ENCODE peak calls at places on chromosomes 7 and 10, in five cellular contexts. C is HCT116, V is H1, R is HepG2, S is GM12878. F is an unnamed sample.

GRCh38 chr7:25382869-25383268 is 154.6 kb upstream of the NPVF start:
- DNase-seq in S (no peak), C (no peak), V (no peak), R (no peak), F (no peak)

GRCh38 chr7:19144661-19145428 is at the start of gene FERD3L:
- DNase-seq in V (peak; percentile 56), R (no peak), C (no peak), S (no peak), F (no peak)

GRCh38 chr10:111801841-111802240 is 381.7 kb downstream of the GPAM start:
- DNase-seq in R (no peak), V (no peak), C (no peak), S (no peak), F (peak; percentile 6)

GRCh38 chr10:109977382-109977806 is 30.4 kb upstream of the ADD3 start:
- DNase-seq in V (no peak), C (no peak), S (no peak), R (peak; percentile 95), F (no peak)

GRCh38 chr10:100579691-100580090 is 43.9 kb downstream of the HIF1AN start:
- DNase-seq in R (no peak), C (no peak), V (no peak), S (no peak), F (no peak)

GRCh38 chr10:86958109-86958830 is at the start of gene SNCG:
- DNase-seq in R (no peak), C (no peak), S (no peak), V (peak; percentile 47), F (no peak)

GRCh38 chr7:114548576-114548975 is 134.0 kb downstream of the FOXP2 start:
- DNase-seq in V (no peak), R (no peak), S (no peak), C (no peak), F (no peak)

GRCh38 chr10:36612436-36612835 is 513.0 kb upstream of the ANKRD30A start:
- DNase-seq in C (no peak), R (no peak), V (peak; percentile 49), S (no peak), F (no peak)

GRCh38 chr7:158601090-158601489 is 13.5 kb upstream of the PTPRN2 start:
- DNase-seq in V (no peak), S (no peak), C (no peak), R (no peak), F (no peak)

GRCh38 chr7:121486590-121486989 is 90.5 kb upstream of the FAM3C start:
- DNase-seq in V (no peak), C (no peak), R (no peak), S (no peak), F (no peak)

GRCh38 chr7:104137971-104138370 is 69.8 kb downstream of the ORC5 start:
- DNase-seq in R (no peak), S (no peak), C (no peak), V (no peak), F (no peak)

GRCh38 chr7:131568953-131569352 is 12.5 kb upstream of the PODXL start:
- DNase-seq in C (no peak), V (no peak), R (no peak), S (no peak), F (no peak)

GRCh38 chr7:3215624-3216585 is 85.1 kb upstream of the SDK1 start:
- DNase-seq in V (no peak), S (no peak), C (no peak), R (no peak), F (no peak)

GRCh38 chr7:2425749-2426148 is 22.3 kb downstream of the CHST12 start:
- DNase-seq in V (no peak), R (no peak), S (no peak), C (no peak), F (no peak)

GRCh38 chr10:58989486-58990039 is 186.9 kb upstream of the PHYHIPL start:
- DNase-seq in C (no peak), S (no peak), V (no peak), R (no peak), F (no peak)

GRCh38 chr7:121043314-121044234 is 55.1 kb downstream of the CPED1 start:
- DNase-seq in V (no peak), C (no peak), R (no peak), S (no peak), F (no peak)

GRCh38 chr10:43064331-43065075 is 12.4 kb upstream of the RET start:
- DNase-seq in C (no peak), V (no peak), S (no peak), R (no peak), F (no peak)

DNA sequence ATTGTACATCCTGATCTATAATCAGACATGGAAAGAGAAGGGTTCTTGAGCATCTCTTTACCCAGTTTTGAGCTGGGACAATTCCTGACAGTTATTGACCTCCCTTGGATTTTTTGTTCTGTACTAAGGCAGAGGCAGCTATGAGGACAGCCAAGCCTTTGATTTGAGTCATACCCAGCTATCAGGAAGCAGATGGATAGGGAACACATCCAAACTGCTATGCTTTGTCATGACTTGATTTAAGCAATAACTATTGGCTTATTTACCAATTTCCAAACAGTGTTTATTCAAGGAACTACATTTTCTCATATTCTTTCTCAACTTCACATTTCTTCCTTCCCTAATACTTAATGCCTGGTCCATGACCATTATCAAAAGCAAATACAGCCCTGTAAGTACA is 396.4 kb upstream of the STEAP1 start:
- DNase-seq in S (no peak), C (no peak), V (no peak), R (no peak), F (no peak)
- H3K9ac ChIP-seq in S (no peak overlapping the region), C (no peak overlapping the region), V (no peak overlapping the region), R (no peak overlapping the region), F (no peak overlapping the region)

DNA sequence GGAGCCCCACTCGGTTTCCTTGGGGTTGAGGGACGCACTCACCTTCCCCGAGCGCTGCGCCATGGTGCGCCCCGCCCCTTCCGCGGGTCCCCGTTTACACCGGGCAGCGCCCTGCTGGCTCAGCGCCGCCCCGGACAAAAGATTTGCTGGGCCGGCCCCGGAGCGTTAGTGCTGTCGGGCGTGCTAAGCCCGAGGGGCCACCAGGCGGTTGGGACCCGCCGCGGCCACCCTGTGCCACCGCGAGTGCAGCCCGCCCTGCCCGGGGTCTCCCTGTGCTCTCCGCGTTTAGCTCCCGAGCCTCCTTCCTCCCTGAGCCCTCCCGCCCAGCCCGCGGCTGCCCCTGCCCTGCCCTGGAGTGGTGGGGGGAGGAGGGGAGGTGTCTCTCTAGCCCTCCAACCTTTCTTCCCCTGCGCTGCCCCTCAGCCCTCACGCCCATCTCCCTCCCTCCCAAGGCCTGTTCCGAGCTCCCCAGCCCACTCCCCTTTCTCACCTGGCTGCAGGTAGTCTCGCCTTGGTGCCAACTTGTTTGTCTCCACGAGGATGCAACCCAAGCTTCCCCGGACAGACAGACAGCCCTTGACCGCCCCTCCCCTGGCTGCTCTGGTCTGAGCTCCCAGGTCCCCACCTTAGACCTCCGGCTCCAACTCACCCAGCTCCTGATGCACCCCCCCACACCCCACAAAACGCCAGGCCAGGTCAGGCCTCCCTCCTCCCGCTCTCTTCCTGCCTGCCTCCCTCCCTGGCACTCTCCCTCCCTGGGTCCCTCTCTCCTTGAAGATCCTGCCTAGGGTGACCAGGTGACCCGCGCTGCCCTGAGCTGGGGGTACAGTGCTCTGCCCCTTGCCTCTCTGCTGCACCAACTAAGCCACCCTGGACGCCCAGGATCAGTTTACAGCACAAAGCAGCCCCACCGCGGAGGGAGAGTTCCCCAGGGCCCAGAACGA is at the start of gene CRYGN:
- DNase-seq in V (peak; percentile 79), S (no peak), R (no peak), C (no peak), F (no peak)
- H3K4me3 ChIP-seq in V (peak within 1 kb of the TSS; percentile 66), S (no peak within 1 kb of the TSS), R (peak within 1 kb of the TSS; percentile 10), C (no peak within 1 kb of the TSS), F (peak within 1 kb of the TSS; percentile 31)

DNA sequence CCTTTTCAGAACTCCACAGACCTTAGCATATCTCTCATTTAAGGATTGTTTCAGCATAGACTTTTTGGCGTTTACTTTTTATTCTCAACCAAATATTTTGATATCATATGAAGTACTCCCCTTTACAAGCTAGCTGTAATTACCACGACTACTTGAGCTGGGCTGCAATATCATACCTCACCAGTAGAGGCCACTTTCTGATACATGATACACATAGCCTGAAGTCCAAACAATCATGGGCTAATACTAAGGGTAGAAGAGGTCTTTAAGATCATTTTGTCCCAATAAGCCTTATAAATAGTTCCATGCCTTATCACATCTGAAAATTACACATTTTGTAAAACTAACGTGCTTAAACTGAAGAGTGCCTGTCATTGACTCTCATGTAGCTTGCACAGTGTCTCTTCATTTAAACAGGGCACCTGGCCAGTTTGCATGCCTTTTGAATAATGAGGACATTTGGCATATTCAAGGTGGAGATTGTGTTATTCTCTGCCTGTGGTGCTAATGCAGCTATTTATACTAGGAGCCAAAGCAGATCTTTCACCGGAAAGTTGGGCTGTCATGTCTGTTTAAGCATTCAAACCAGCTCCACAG is 403.7 kb upstream of the ZMIZ1 start:
- DNase-seq in S (no peak), C (peak; percentile 48), V (peak; percentile 51), R (no peak), F (peak; percentile 35)
- TF ChIP-seq ZNF274 in S (no peak), C (no peak), V (no peak), R (no peak), F (no peak)

GRCh38 chr10:115092555-115093285 is 445 bp upstream of the ATRNL1 start:
- DNase-seq in C (no peak), V (peak; percentile 72), S (no peak), R (no peak), F (peak; percentile 25)
- H3K9ac ChIP-seq in C (no peak overlapping the region), V (peak overlapping the region; percentile 61), S (no peak overlapping the region), R (no peak overlapping the region), F (peak overlapping the region; percentile 77)

GRCh38 chr7:84145892-84146291 is 48.7 kb downstream of the SEMA3A start:
- DNase-seq in S (no peak), C (no peak), R (no peak), V (no peak), F (no peak)
- H3K4me3 ChIP-seq in S (no peak overlapping the region), C (no peak overlapping the region), R (no peak overlapping the region), V (no peak overlapping the region), F (no peak overlapping the region)

GRCh38 chr10:34203966-34204630 is 611.0 kb downstream of the PARD3 start:
- DNase-seq in R (peak; percentile 54), S (no peak), V (no peak), C (no peak), F (no peak)

GRCh38 chr10:34195364-34196057 is 619.6 kb downstream of the PARD3 start:
- DNase-seq in S (no peak), V (no peak), R (no peak), C (no peak), F (no peak)

GRCh38 chr10:34196058-34196433 is 619.0 kb downstream of the PARD3 start:
- DNase-seq in R (no peak), C (no peak), V (no peak), S (no peak), F (no peak)

GRCh38 chr10:34205452-34205851 is 609.6 kb downstream of the PARD3 start:
- DNase-seq in C (no peak), V (no peak), S (no peak), R (no peak), F (no peak)

DNA sequence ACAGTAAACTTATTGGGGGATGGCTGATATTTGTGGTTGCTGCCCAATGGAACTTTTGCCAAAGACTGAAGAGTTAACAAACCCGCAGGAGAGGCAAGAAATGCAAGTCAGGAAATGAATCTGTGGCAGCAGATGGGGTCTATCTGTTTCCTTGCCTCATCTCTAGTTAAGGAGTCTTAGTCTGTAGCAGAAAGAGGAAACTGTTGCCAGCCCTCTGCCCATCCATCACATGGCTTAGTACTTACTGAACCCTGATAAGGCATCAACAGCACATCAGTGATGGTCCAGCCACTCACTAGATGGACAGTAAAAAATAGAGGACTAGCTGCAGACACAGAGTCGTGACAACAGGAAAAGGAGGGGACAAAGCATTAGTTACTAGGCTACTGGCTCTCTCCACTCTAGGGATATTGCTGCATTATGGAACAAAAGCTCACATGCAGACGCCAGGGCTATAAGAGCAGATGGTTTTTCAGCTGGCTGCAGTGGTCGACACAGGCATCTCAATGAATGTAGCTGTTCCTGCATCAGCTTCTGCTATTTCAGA is 614.7 kb downstream of the PARD3 start:
- DNase-seq in R (no peak), C (no peak), V (no peak), S (no peak), F (no peak)
- TF ChIP-seq ZNF274 in R (no peak), C (no peak), V (no peak), S (no peak), F (no peak)

F was measured in NT2/D1.